ENCODE peak calls at places on chromosomes 2 and 18, in nine cellular contexts. Y is HCT116; L is bronchial epithelial cell; A is GM23338; R is CD4-positive, alpha-beta T cell; G is endothelial cell; I is neural progenitor cell; H is sigmoid colon; Q is fibroblast of villous mesenchyme. K is an unnamed sample.

GRCh38 chr2:159903404-159904126 is 105.6 kb upstream of the CD302 start:
- DNase-seq in Y (no peak), Q (peak; percentile 25), I (no peak), G (no peak), R (peak; percentile 57), L (peak; percentile 47), H (no peak), A (no peak), K (peak; percentile 49)

GRCh38 chr2:133658020-133658903 is 90.0 kb upstream of the NCKAP5 start:
- DNase-seq in H (no peak), G (peak; percentile 9), Q (no peak), A (no peak), L (peak; percentile 23), R (no peak), I (peak; percentile 67), Y (no peak), K (no peak)

GRCh38 chr18:45588284-45588683 is 27.0 kb upstream of the SLC14A2 start:
- DNase-seq in L (no peak), H (no peak), A (no peak), Y (no peak), R (no peak), I (no peak), G (no peak), Q (peak; percentile 71), K (no peak)

GRCh38 chr2:190468814-190469569 is 60.8 kb downstream of the MFSD6 start:
- DNase-seq in Y (peak; percentile 35), G (no peak), Q (peak; percentile 95), I (no peak), R (no peak), H (peak; percentile 92), L (peak; percentile 92), A (no peak), K (peak; percentile 73)

GRCh38 chr2:24820598-24821432 is 27.6 kb downstream of the CENPO start:
- DNase-seq in A (no peak), G (no peak), Y (no peak), Q (no peak), I (no peak), L (no peak), R (no peak), H (peak; percentile 41), K (no peak)

GRCh38 chr2:207938886-207939285 is 86.4 kb downstream of the PLEKHM3 start:
- DNase-seq in I (no peak), R (no peak), L (no peak), H (no peak), Y (no peak), A (no peak), G (no peak), Q (no peak), K (no peak)

GRCh38 chr18:21085579-21086161 is 25.9 kb downstream of the ROCK1 start:
- DNase-seq in Q (peak; percentile 29), A (no peak), I (no peak), G (no peak), H (no peak), Y (no peak), L (no peak), R (no peak), K (no peak)

GRCh38 chr2:236866542-236867340 is 218.9 kb upstream of the COPS8 start:
- DNase-seq in Q (no peak), A (no peak), L (no peak), G (no peak), Y (no peak), H (peak; percentile 52), R (no peak), I (no peak), K (no peak)

GRCh38 chr2:54083440-54083839 is 32.0 kb upstream of the ACYP2 start:
- DNase-seq in R (no peak), G (no peak), L (no peak), A (no peak), Q (peak; percentile 29), I (no peak), Y (no peak), H (no peak), K (no peak)

GRCh38 chr2:61262699-61263098 is 100.7 kb downstream of the C2orf74 start:
- DNase-seq in R (no peak), H (no peak), Y (no peak), I (no peak), L (no peak), A (no peak), Q (peak; percentile 38), G (no peak), K (no peak)

GRCh38 chr18:9157806-9158205 is 21.2 kb downstream of the ANKRD12 start:
- DNase-seq in A (no peak), G (no peak), I (no peak), Y (no peak), Q (no peak), L (no peak), H (no peak), R (no peak), K (no peak)

GRCh38 chr2:57965961-57966360 is 80.6 kb upstream of the VRK2 start:
- DNase-seq in Y (no peak), Q (no peak), L (peak; percentile 79), I (no peak), G (no peak), H (no peak), A (no peak), R (no peak), K (no peak)

GRCh38 chr2:37583867-37584266 is 87.6 kb downstream of the CDC42EP3 start:
- DNase-seq in H (no peak), Q (peak; percentile 79), I (no peak), R (no peak), G (no peak), A (no peak), Y (no peak), L (peak; percentile 70), K (no peak)

GRCh38 chr2:10179422-10179821 is 56.9 kb downstream of the RRM2 start:
- DNase-seq in G (no peak), H (no peak), Q (no peak), Y (no peak), R (no peak), L (no peak), I (no peak), A (no peak), K (no peak)

GRCh38 chr2:5555636-5556035 is 136.5 kb upstream of the SOX11 start:
- DNase-seq in L (no peak), A (no peak), Q (no peak), H (no peak), G (no peak), Y (no peak), I (no peak), R (no peak), K (no peak)

GRCh38 chr18:58599106-58599505 is 29.8 kb downstream of the ALPK2 start:
- DNase-seq in L (peak; percentile 35), G (no peak), Q (no peak), I (no peak), R (no peak), A (no peak), Y (no peak), H (no peak), K (no peak)
- TF ChIP-seq CTCF in L (no peak), G (no peak), Q (no peak), I (no peak), R (no peak), A (no peak), Y (no peak), H (no peak), K (no peak)

GRCh38 chr2:229825476-229825875 is 96.3 kb downstream of the TRIP12 start:
- DNase-seq in A (no peak), L (no peak), I (no peak), R (no peak), G (no peak), Q (no peak), H (no peak), Y (no peak), K (no peak)
- TF ChIP-seq CTCF in A (no peak), L (no peak), I (peak; percentile 7), R (no peak), G (peak; percentile 41), Q (no peak), H (no peak), Y (no peak), K (no peak)

GRCh38 chr2:240876475-240877251 is 8.0 kb downstream of the AGXT start:
- DNase-seq in Q (no peak), Y (no peak), A (no peak), G (no peak), R (no peak), L (no peak), H (no peak), I (no peak), K (no peak)
- TF ChIP-seq CTCF in Q (no peak), Y (no peak), A (no peak), G (no peak), R (no peak), L (no peak), H (no peak), I (no peak), K (no peak)

GRCh38 chr2:113052767-113053166 is at the start of gene IL36B:
- DNase-seq in G (no peak), H (no peak), L (no peak), I (no peak), A (no peak), R (no peak), Q (no peak), Y (no peak), K (no peak)

GRCh38 chr2:113056501-113056900 is 2.5 kb upstream of the IL36RN start:
- DNase-seq in R (no peak), L (no peak), H (no peak), A (no peak), I (no peak), Q (no peak), Y (no peak), G (no peak), K (no peak)

GRCh38 chr2:113046465-113046864 is 6.2 kb downstream of the IL36B start:
- DNase-seq in Q (no peak), R (no peak), H (no peak), G (no peak), L (no peak), A (no peak), Y (no peak), I (no peak), K (no peak)

GRCh38 chr2:113053666-113054435 is 1.2 kb upstream of the IL36B start:
- DNase-seq in R (no peak), Q (no peak), G (no peak), H (no peak), A (no peak), L (peak; percentile 35), I (no peak), Y (no peak), K (no peak)

DNA sequence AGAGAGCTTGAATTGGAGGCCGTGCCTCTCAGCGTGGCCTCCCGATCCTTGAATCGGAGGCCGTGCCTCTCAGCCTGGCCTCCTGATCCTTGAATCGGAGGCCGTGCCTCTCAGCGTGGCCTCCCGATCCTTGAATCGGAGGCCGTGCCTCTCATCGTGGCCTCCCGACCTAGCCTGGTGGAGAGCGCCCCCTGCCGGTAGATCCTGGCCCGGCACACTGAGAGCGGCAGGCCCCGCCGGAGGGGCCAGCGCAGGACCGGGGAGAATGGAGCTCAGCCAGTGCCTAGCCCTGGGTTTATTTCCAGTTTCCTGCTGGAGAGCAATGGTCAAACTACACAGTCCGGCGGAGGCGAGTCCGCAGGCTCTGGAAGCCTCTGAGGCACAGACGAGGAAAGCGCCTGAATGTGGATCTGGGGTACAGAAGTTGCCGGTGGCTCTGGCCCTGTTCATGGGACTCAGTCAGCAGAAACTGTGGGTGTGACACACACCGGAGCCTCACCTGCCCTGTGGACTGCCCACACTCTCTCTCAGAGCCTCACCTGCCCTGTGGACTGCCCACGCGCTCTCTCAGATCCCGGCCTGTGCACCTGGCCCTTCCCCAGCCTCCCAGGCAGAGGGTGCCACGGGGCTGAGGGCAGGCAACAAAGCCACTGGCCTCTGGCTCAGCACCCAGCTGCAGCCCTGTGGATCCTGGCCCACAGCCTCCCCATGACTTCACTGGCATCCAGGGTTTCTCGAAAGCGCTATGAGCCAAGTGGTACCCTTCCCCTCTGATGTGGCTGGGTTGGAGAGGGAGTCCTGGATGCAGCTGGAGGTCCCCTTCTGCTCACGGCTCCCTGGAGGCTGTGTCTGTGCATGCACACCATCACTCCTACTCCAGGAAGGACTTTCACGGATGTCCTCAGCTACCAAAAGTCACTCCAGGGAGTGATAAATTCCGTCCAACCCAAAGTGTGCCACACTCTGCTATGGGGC is 1.5 kb downstream of the IL36B start:
- DNase-seq in L (no peak), R (no peak), H (no peak), A (no peak), Y (no peak), Q (no peak), G (no peak), I (no peak), K (no peak)
- TF ChIP-seq CTCF in L (no peak), R (no peak), H (no peak), A (peak; percentile 27), Y (peak; percentile 9), Q (no peak), G (no peak), I (peak; percentile 6), K (no peak)